ENCODE peak calls at places on chromosome 3, in eight cellular contexts. N is RWPE1; Y is heart left ventricle; J is HuH-7.5; R is activated T-helper 1 cell treated with anti-CD3 and anti-CD28 coated beads, Interleukin-12 subunit alpha, Interleukin-12 subunit beta, Interleukin-2, Interleukin-4 antibody, amounts not matched to agents 30 ng/mL and 10 ng/mL and 1 ng/mL, durations not matched to agents 14 hours and 24 hours and 36 hours; U is caudate nucleus; T is neural crest cell; X is foreskin keratinocyte. F is an unnamed sample.
A peak's percentile ranks its signal among the peaks of the same experiment; 100 is the strongest.

GRCh38 chr3:129305592-129306091 is 27.0 kb downstream of the HMCES start:
- DNase-seq in T (peak; percentile 62), Y (peak; percentile 86), X (peak; percentile 89), N (peak; percentile 97), R (no peak), U (peak; percentile 15), J (no peak), F (peak; percentile 90)

GRCh38 chr3:45915518-45916231 is 27.6 kb upstream of the CXCR6 start:
- DNase-seq in X (no peak), Y (no peak), U (no peak), N (peak; percentile 71), T (no peak), J (no peak), R (peak; percentile 65), F (no peak)

GRCh38 chr3:184334470-184335158 is 2.8 kb upstream of the FAM131A start:
- DNase-seq in N (no peak), X (peak; percentile 63), U (no peak), Y (peak; percentile 25), J (no peak), T (no peak), R (peak; percentile 20), F (no peak)

GRCh38 chr3:56812749-56813655 is 11.3 kb upstream of the ARHGEF3 start:
- DNase-seq in X (no peak), N (peak; percentile 45), T (no peak), U (no peak), J (no peak), Y (no peak), R (no peak), F (no peak)

GRCh38 chr3:4493931-4494806 is 1.0 kb downstream of the ITPR1 start:
- DNase-seq in T (peak; percentile 16), N (peak; percentile 3), R (peak; percentile 9), Y (peak; percentile 49), J (no peak), X (no peak), U (no peak), F (no peak)

GRCh38 chr3:33313331-33313730 is 36.1 kb downstream of the FBXL2 start:
- DNase-seq in J (no peak), X (no peak), Y (no peak), N (no peak), U (no peak), T (no peak), R (no peak), F (no peak)

GRCh38 chr3:107679911-107680310 is 157.1 kb downstream of the BBX start:
- DNase-seq in X (no peak), R (no peak), J (no peak), N (no peak), Y (no peak), U (no peak), T (no peak), F (no peak)

GRCh38 chr3:48697952-48698351 is 12.2 kb upstream of the NCKIPSD start:
- DNase-seq in Y (no peak), N (no peak), X (no peak), U (no peak), J (no peak), R (no peak), T (no peak), F (no peak)

GRCh38 chr3:170848294-170848917 is 21.6 kb downstream of the RPL22L1 start:
- DNase-seq in X (no peak), N (peak; percentile 37), U (no peak), J (no peak), T (no peak), R (no peak), Y (no peak), F (no peak)

GRCh38 chr3:71584216-71585061 is 911 bp upstream of the FOXP1 start:
- DNase-seq in X (no peak), Y (peak; percentile 43), J (no peak), T (peak; percentile 6), R (peak; percentile 26), N (no peak), U (no peak), F (peak; percentile 41)

GRCh38 chr3:140423146-140423545 is 254.7 kb upstream of the TRIM42 start:
- DNase-seq in U (no peak), R (no peak), T (no peak), X (no peak), N (no peak), Y (no peak), J (no peak), F (no peak)

GRCh38 chr3:56364665-56365064 is 103.6 kb downstream of the ERC2 start:
- DNase-seq in N (no peak), J (no peak), Y (no peak), R (no peak), U (no peak), T (no peak), X (no peak), F (no peak)

GRCh38 chr3:109023656-109024254 is 70.1 kb upstream of the GUCA1C start:
- DNase-seq in J (peak; percentile 8), N (peak; percentile 27), Y (peak; percentile 46), X (no peak), U (no peak), T (peak; percentile 44), R (no peak), F (peak; percentile 60)

GRCh38 chr3:82977871-82978270 is 1216.4 kb upstream of the GBE1 start:
- DNase-seq in J (no peak), R (no peak), X (no peak), T (no peak), Y (no peak), N (no peak), U (no peak), F (no peak)

GRCh38 chr3:191523099-191523498 is 62.1 kb downstream of the PYDC2 start:
- DNase-seq in X (no peak), R (no peak), N (no peak), T (no peak), J (no peak), Y (no peak), U (no peak), F (no peak)

GRCh38 chr3:4995500-4996053 is 16.3 kb downstream of the BHLHE40 start:
- DNase-seq in U (no peak), J (no peak), X (peak; percentile 71), R (no peak), Y (no peak), T (no peak), N (peak; percentile 58), F (no peak)

GRCh38 chr3:51389423-51390183 is 1.5 kb upstream of the RBM15B start:
- DNase-seq in N (no peak), U (no peak), X (no peak), T (peak; percentile 50), J (peak; percentile 72), R (peak; percentile 45), Y (peak; percentile 48), F (peak; percentile 60)

GRCh38 chr3:39978293-39978692 is 168.9 kb downstream of the MYRIP start:
- DNase-seq in R (no peak), N (no peak), T (no peak), X (no peak), J (no peak), U (no peak), Y (no peak), F (no peak)

GRCh38 chr3:36784012-36784763 is 19.8 kb upstream of the DCLK3 start:
- DNase-seq in J (no peak), N (no peak), T (no peak), U (no peak), R (no peak), Y (no peak), X (no peak), F (no peak)

GRCh38 chr3:122247825-122248185 is 64.3 kb downstream of the CASR start:
- DNase-seq in U (no peak), J (no peak), Y (no peak), T (no peak), R (no peak), X (no peak), N (no peak), F (peak; percentile 22)

GRCh38 chr3:75342425-75342824 is 321.7 kb upstream of the FRG2C start:
- DNase-seq in U (no peak), T (no peak), J (no peak), Y (no peak), R (no peak), X (no peak), N (no peak), F (no peak)

GRCh38 chr3:56704706-56705105 is 21.6 kb upstream of the TASOR start:
- DNase-seq in N (no peak), J (no peak), U (no peak), X (no peak), R (no peak), T (no peak), Y (no peak), F (no peak)

GRCh38 chr3:72738752-72739520 is 109.3 kb downstream of the SHQ1 start:
- DNase-seq in Y (peak; percentile 41), T (peak; percentile 52), U (no peak), R (peak; percentile 61), J (peak; percentile 52), N (peak; percentile 57), X (no peak), F (peak; percentile 72)

GRCh38 chr3:32870373-32871091 is 52.7 kb downstream of the TRIM71 start:
- DNase-seq in N (no peak), T (no peak), J (no peak), U (no peak), X (no peak), Y (no peak), R (no peak), F (no peak)

F was measured in body of pancreas.